ENCODE peak calls at places on chromosomes 2 and 18, in eight cellular contexts. T is AG09309, Z is H9, A is fibroblast of mammary gland, W is GM23338, M is colonic mucosa, J is RWPE1, U is lower lobe of right lung. L is an unnamed sample.

GRCh38 chr2:48356701-48357322 is 173.1 kb upstream of the STON1 start:
- DNase-seq in T (peak), Z (no peak), A (no peak), W (peak), M (no peak), J (no peak), U (no peak), L (no peak)

GRCh38 chr2:241609859-241610793 is 26.8 kb downstream of the THAP4 start:
- DNase-seq in T (peak), Z (peak), A (peak), W (peak), M (peak), J (peak), U (peak), L (peak)

GRCh38 chr2:73919596-73920228 is 7.0 kb upstream of the DGUOK start:
- DNase-seq in T (no peak), Z (no peak), A (no peak), W (no peak), M (no peak), J (no peak), U (no peak), L (no peak)

GRCh38 chr2:240797500-240797895 is 22.5 kb downstream of the KIF1A start:
- DNase-seq in T (no peak), Z (no peak), A (no peak), W (no peak), M (no peak), J (no peak), U (peak), L (no peak)

GRCh38 chr2:159439421-159439820 is 152.9 kb upstream of the WDSUB1 start:
- DNase-seq in T (no peak), Z (no peak), A (no peak), W (no peak), M (no peak), J (no peak), U (no peak), L (no peak)

GRCh38 chr2:176873403-176873802 is 339.2 kb upstream of the HNRNPA3 start:
- DNase-seq in T (no peak), Z (no peak), A (peak), W (peak), M (no peak), J (no peak), U (no peak), L (no peak)

GRCh38 chr18:54825626-54826344 is 2.5 kb upstream of the RAB27B start:
- DNase-seq in T (no peak), Z (no peak), A (no peak), W (no peak), M (no peak), J (no peak), U (no peak), L (no peak)

GRCh38 chr18:56085561-56085960 is 497.6 kb upstream of the TCF4 start:
- DNase-seq in T (peak), Z (no peak), A (peak), W (no peak), M (no peak), J (no peak), U (no peak), L (peak)

GRCh38 chr2:98465456-98466201 is 21.0 kb downstream of the INPP4A start:
- DNase-seq in T (no peak), Z (no peak), A (peak), W (no peak), M (peak), J (no peak), U (peak), L (no peak)

GRCh38 chr18:7117390-7118355 is at the start of gene LAMA1:
- DNase-seq in T (no peak), Z (peak), A (peak), W (peak), M (no peak), J (no peak), U (no peak), L (no peak)

GRCh38 chr2:84314901-84315330 is 144.2 kb downstream of the SUCLG1 start:
- DNase-seq in T (peak), Z (peak), A (peak), W (peak), M (peak), J (peak), U (peak), L (peak)

GRCh38 chr2:57177176-57177575 is 869.4 kb upstream of the VRK2 start:
- DNase-seq in T (no peak), Z (no peak), A (no peak), W (no peak), M (no peak), J (no peak), U (no peak), L (no peak)

GRCh38 chr2:237510502-237511217 is 23.6 kb downstream of the MLPH start:
- DNase-seq in T (no peak), Z (no peak), A (no peak), W (no peak), M (no peak), J (no peak), U (peak), L (no peak)

GRCh38 chr2:238138331-238139102 is at the start of gene KLHL30:
- DNase-seq in T (no peak), Z (no peak), A (no peak), W (no peak), M (no peak), J (no peak), U (no peak), L (no peak)

GRCh38 chr2:240557101-240557751 is 562 bp downstream of the ANKMY1 start:
- DNase-seq in T (no peak), Z (peak), A (no peak), W (peak), M (peak), J (no peak), U (peak), L (no peak)

GRCh38 chr2:156191547-156191946 is 141.0 kb downstream of the NR4A2 start:
- DNase-seq in T (no peak), Z (no peak), A (peak), W (no peak), M (no peak), J (peak), U (no peak), L (no peak)

GRCh38 chr2:144711546-144712276 is 191.8 kb upstream of the ZEB2 start:
- DNase-seq in T (no peak), Z (no peak), A (no peak), W (no peak), M (no peak), J (no peak), U (no peak), L (no peak)

GRCh38 chr18:22342625-22343024 is 75.1 kb downstream of the CTAGE1 start:
- DNase-seq in T (peak), Z (no peak), A (peak), W (no peak), M (peak), J (peak), U (peak), L (peak)

GRCh38 chr2:49914281-49914680 is 760.0 kb upstream of the FSHR start:
- DNase-seq in T (no peak), Z (no peak), A (peak), W (no peak), M (no peak), J (peak), U (no peak), L (no peak)

DNA sequence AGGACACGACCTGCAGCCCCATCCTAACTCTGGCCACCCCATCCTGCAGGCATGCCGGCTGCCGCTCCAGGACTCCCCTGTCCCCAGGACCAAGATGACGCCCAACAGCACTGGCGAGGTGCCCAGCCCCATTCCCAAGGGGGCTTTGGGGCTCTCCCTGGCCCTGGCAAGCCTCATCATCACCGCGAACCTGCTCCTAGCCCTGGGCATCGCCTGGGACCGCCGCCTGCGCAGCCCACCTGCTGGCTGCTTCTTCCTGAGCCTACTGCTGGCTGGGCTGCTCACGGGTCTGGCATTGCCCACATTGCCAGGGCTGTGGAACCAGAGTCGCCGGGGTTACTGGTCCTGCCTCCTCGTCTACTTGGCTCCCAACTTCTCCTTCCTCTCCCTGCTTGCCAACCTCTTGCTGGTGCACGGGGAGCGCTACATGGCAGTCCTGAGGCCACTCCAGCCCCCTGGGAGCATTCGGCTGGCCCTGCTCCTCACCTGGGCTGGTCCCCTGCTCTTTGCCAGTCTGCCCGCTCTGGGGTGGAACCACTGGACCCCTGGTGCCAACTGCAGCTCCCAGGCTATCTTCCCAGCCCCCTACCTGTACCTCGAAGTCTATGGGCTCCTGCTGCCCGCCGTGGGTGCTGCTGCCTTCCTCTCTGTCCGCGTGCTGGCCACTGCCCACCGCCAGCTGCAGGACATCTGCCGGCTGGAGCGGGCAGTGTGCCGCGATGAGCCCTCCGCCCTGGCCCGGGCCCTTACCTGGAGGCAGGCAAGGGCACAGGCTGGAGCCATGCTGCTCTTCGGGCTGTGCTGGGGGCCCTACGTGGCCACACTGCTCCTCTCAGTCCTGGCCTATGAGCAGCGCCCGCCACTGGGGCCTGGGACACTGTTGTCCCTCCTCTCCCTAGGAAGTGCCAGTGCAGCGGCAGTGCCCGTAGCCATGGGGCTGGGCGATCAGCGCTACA is 2.1 kb downstream of the GPBAR1 start:
- DNase-seq in T (no peak), Z (no peak), A (no peak), W (no peak), M (no peak), J (no peak), U (peak), L (no peak)
- TF ChIP-seq CTCF in T (no peak), Z (no peak), A (no peak), W (no peak), M (no peak), J (no peak), U (no peak), L (no peak)

GRCh38 chr2:79666430-79666829 is 153.6 kb downstream of the CTNNA2 start:
- DNase-seq in T (no peak), Z (no peak), A (no peak), W (no peak), M (no peak), J (no peak), U (no peak), L (no peak)

DNA sequence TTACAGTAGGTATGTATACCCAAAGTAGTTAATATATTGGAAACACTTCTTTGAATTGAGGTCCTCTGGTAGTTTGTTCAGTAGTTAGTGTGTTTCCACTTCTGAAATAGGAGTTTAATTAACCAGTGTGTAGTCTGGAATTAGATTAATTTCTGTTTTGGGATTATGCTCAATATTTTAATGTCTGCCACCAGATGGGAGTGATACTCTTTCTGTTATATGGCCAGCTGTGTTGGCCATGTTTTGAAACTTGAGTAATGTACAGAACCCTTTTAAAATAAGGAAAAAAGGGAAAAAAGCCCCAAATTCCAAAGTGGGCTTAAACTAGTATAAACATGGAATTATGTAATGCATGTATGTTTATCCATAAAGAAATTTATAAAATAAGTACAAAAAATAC is 147.7 kb downstream of the CTNNA2 start:
- DNase-seq in T (no peak), Z (no peak), A (peak), W (no peak), M (no peak), J (no peak), U (no peak), L (peak)
- TF ChIP-seq CTCF in T (no peak), Z (no peak), A (no peak), W (no peak), M (no peak), J (no peak), U (no peak), L (peak)

DNA sequence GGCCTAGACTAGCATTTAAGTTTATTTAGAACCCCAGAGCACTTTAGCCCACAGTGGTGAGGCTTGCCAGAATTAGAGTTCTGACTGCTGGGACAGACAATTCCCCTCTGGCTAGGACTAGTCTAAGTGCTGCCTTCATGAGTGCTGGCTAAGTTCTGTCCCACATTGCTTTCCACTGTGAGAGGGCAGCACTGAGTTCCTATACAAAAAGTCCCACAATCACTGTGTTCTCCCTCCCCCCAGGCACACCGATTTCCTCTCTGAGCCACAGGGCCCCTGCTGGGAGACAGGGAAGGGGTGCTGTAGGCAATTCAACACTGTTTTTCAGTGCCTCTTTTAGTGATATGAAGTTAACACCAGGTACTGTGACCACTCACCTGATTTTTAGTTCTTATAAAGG is 310.9 kb downstream of the DLGAP1 start:
- DNase-seq in T (no peak), Z (peak), A (no peak), W (peak), M (no peak), J (no peak), U (no peak), L (no peak)
- TF ChIP-seq CTCF in T (no peak), Z (peak), A (no peak), W (peak), M (no peak), J (no peak), U (no peak), L (no peak)

DNA sequence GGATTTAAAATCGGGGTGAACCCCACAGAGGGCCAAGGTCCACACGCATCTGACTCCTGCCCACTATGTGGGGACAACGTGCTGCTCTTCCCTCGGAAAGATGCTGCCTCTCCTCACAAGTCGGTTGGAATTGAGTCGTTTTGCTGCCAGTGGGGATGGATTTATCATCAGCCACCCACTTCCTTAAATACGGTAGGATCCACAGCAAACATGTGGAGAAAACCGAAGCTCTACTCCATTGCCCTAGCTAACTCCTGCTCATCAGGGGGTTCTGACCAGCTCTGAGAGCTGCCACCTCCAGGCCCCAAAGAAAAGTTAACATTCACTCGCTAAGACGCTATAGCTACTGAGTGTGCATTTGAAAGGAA is 80.9 kb downstream of the CHRNA1 start:
- DNase-seq in T (no peak), Z (peak), A (peak), W (peak), M (no peak), J (peak), U (no peak), L (peak)
- TF ChIP-seq CTCF in T (peak), Z (peak), A (peak), W (peak), M (no peak), J (peak), U (no peak), L (peak)

DNA sequence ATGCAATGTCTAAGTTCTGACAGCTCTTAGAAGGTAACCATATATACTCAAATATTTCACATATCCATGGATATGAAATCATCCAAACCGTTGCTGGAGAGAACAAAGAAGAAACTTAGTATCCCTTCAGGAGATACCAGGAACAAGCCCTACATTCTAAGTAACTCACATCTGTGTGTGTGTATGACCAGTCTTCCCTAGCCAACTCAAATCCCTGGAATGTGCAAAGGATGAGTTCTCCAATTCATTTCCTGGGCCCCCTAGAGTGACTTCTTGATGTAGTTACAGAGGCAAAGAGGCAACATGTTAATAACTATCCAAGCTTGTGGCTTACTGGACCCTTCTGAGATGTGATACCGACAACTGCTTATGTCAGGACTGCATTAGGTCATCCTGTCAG is 20.1 kb downstream of the TPGS2 start:
- DNase-seq in T (peak), Z (no peak), A (peak), W (no peak), M (no peak), J (no peak), U (no peak), L (peak)
- TF ChIP-seq CTCF in T (no peak), Z (no peak), A (no peak), W (no peak), M (no peak), J (no peak), U (no peak), L (no peak)

DNA sequence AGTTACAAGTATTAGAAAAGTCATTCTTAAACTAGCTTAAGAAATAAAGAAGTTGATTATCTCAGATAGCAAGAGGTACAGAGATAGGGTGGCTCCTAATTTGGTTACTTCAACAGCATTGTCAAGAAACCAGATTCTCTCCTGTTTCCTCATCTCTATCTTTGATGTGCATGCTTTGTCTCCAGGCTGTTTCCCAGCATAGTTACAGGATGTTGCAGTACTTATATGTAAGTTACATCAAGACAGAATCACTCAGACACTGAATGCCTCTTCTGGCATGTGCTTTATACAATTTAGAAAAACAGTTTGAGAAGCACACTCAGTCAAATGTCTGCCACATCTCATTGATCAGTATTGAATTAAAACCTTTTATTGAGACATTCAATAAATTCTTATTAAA is 189.5 kb upstream of the UBE2E3 start:
- DNase-seq in T (peak), Z (no peak), A (peak), W (no peak), M (no peak), J (no peak), U (no peak), L (no peak)
- TF ChIP-seq CTCF in T (no peak), Z (no peak), A (no peak), W (no peak), M (no peak), J (no peak), U (no peak), L (no peak)

GRCh38 chr18:50790956-50791355 is 28.9 kb downstream of the MRO start:
- DNase-seq in T (no peak), Z (no peak), A (no peak), W (no peak), M (no peak), J (no peak), U (no peak), L (no peak)

GRCh38 chr18:50788284-50788683 is 31.5 kb downstream of the MRO start:
- DNase-seq in T (no peak), Z (peak), A (no peak), W (peak), M (no peak), J (no peak), U (no peak), L (no peak)

GRCh38 chr18:50792885-50793284 is 26.9 kb downstream of the MRO start:
- DNase-seq in T (no peak), Z (no peak), A (no peak), W (no peak), M (no peak), J (no peak), U (no peak), L (no peak)

GRCh38 chr18:50793641-50794565 is 25.9 kb downstream of the MRO start:
- DNase-seq in T (no peak), Z (no peak), A (no peak), W (no peak), M (no peak), J (no peak), U (no peak), L (no peak)

DNA sequence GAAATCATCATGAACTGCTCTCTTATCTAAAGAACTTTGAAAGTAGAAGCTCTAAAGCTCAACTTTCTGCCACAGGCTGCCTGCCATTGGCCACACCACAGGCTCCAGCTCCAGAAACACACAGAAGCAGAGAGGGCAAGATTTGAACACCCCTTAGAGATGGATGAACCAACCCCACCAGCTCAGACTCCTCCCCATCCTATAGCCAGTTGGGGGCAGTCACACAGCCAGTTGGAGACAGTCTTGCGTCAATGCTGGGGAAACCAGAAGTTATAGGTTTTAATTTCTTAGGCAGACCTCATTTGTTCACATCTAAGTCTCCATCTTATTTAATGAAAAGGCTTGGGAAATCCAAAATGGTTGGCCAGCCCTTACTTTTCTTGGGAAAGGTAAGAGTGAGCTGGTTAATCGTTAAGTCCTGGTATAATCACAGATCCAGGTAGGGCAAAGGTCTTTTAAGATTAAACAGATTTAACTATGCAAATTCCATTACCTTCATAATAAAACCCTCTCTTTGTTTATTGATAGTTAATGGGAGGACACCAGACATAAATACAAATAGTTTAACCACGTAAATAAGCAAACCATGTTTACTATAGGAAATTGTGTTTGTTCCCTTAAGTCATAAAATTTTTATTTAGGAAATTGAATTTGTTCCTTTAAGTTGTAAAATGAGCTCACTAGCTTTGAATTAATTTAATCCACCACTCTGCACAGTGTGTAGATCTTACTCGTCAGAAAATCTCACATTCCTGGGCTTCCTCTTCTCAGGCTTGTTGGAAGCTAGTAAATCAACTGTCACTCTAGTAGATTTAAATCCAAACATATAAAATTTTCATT is 28.0 kb downstream of the MRO start:
- DNase-seq in T (no peak), Z (no peak), A (no peak), W (no peak), M (no peak), J (no peak), U (no peak), L (no peak)
- TF ChIP-seq CTCF in T (no peak), Z (peak), A (no peak), W (peak), M (no peak), J (no peak), U (no peak), L (no peak)

L was measured in HFFc6.